ENCODE peak calls at places on chromosomes 11 and 22, in ten cellular contexts. R is activated gamma-delta T cell; Z is ovary; L is right cardiac atrium; S is naive thymus-derived CD4-positive, alpha-beta T cell; V is stromal cell of bone marrow; B is fibroblast of the conjunctiva; G is PC-3; K is NCI-H1694; N is HTR-8/SVneo. A is an unnamed sample.

GRCh38 chr11:70233511-70233919 is 30.4 kb downstream of the FADD start:
- DNase-seq in R (no peak), Z (no peak), L (no peak), S (no peak), V (peak), B (no peak), G (peak), K (no peak), N (peak), A (peak)

GRCh38 chr11:105719073-105719846 is 109.4 kb downstream of the GRIA4 start:
- DNase-seq in R (no peak), Z (no peak), L (no peak), S (no peak), V (peak), B (peak), G (peak), K (no peak), N (peak), A (no peak)

GRCh38 chr22:43266117-43266516 is 77.1 kb downstream of the SCUBE1 start:
- DNase-seq in R (no peak), Z (no peak), L (no peak), S (no peak), V (no peak), B (no peak), G (no peak), K (no peak), N (no peak), A (no peak)

GRCh38 chr11:80844110-80844509 is 1403.3 kb upstream of the TENM4 start:
- DNase-seq in R (no peak), Z (no peak), L (no peak), S (no peak), V (no peak), B (no peak), G (no peak), K (no peak), N (no peak), A (no peak)

GRCh38 chr22:49827853-49828598 is at the start of gene BRD1:
- DNase-seq in R (peak), Z (peak), L (peak), S (peak), V (peak), B (no peak), G (peak), K (no peak), N (peak), A (peak)

GRCh38 chr22:37896181-37896592 is 9.9 kb upstream of the MICALL1 start:
- DNase-seq in R (no peak), Z (no peak), L (no peak), S (peak), V (no peak), B (no peak), G (peak), K (no peak), N (no peak), A (peak)

GRCh38 chr11:33635161-33635560 is 65.5 kb downstream of the C11orf91 start:
- DNase-seq in R (no peak), Z (no peak), L (peak), S (no peak), V (peak), B (peak), G (no peak), K (no peak), N (no peak), A (no peak)

GRCh38 chr22:29994941-29995340 is 85.3 kb upstream of the HORMAD2 start:
- DNase-seq in R (no peak), Z (no peak), L (no peak), S (no peak), V (no peak), B (no peak), G (peak), K (no peak), N (no peak), A (peak)

GRCh38 chr22:17774206-17774927 is at the start of gene BID:
- DNase-seq in R (peak), Z (peak), L (peak), S (peak), V (no peak), B (no peak), G (peak), K (no peak), N (no peak), A (peak)

GRCh38 chr11:71385091-71385490 is 63.1 kb downstream of the DHCR7 start:
- DNase-seq in R (no peak), Z (no peak), L (no peak), S (no peak), V (no peak), B (no peak), G (no peak), K (no peak), N (no peak), A (no peak)

GRCh38 chr11:65454311-65454695 is 31.7 kb downstream of the NEAT1 start:
- DNase-seq in R (no peak), Z (no peak), L (peak), S (no peak), V (peak), B (no peak), G (peak), K (no peak), N (no peak), A (no peak)

A was measured in LoVo.